ENCODE peak calls at places on chromosomes 12 and 14, in six cellular contexts. X is PC-9, W is coronary artery, E is GM12878, C is prostate gland, O is lung. M is an unnamed sample.

GRCh38 chr12:119175115-119175514 is 3.6 kb upstream of the HSPB8 start:
- DNase-seq in X (no peak), W (no peak), E (no peak), C (no peak), O (no peak), M (no peak)

GRCh38 chr14:55160989-55161388 is 30.4 kb downstream of the DLGAP5 start:
- DNase-seq in X (no peak), W (no peak), E (no peak), C (no peak), O (no peak), M (no peak)

GRCh38 chr12:113050808-113051207 is 5.7 kb upstream of the DTX1 start:
- DNase-seq in X (no peak), W (no peak), E (no peak), C (no peak), O (no peak), M (no peak)

GRCh38 chr14:100470523-100470897 is 116.7 kb downstream of the BEGAIN start:
- DNase-seq in X (no peak), W (no peak), E (no peak), C (no peak), O (no peak), M (no peak)

GRCh38 chr12:64090047-64090446 is 132.0 kb downstream of the KICS2 start:
- DNase-seq in X (no peak), W (no peak), E (no peak), C (no peak), O (no peak), M (no peak)

GRCh38 chr12:63940295-63940997 is 95.9 kb downstream of the SRGAP1 start:
- DNase-seq in X (no peak), W (no peak), E (no peak), C (no peak), O (no peak), M (no peak)

GRCh38 chr12:55499810-55500252 is 7.7 kb downstream of the OR6C68 start:
- DNase-seq in X (no peak), W (no peak), E (no peak), C (no peak), O (no peak), M (no peak)

GRCh38 chr12:570949-571794 is 92.1 kb downstream of the NINJ2 start:
- DNase-seq in X (peak; percentile 87), W (no peak), E (no peak), C (peak; percentile 81), O (peak; percentile 77), M (no peak)

GRCh38 chr14:65790185-65790815 is 377.8 kb downstream of the FUT8 start:
- DNase-seq in X (no peak), W (peak; percentile 54), E (no peak), C (no peak), O (no peak), M (no peak)

GRCh38 chr12:13503094-13503835 is 306.7 kb downstream of the EMP1 start:
- DNase-seq in X (no peak), W (no peak), E (no peak), C (no peak), O (no peak), M (no peak)

GRCh38 chr14:90815567-90815816 is 738 bp downstream of the TTC7B start:
- DNase-seq in X (no peak), W (no peak), E (no peak), C (no peak), O (no peak), M (no peak)

GRCh38 chr12:93982847-93983315 is 165.5 kb upstream of the PLXNC1 start:
- DNase-seq in X (no peak), W (no peak), E (no peak), C (no peak), O (no peak), M (no peak)

GRCh38 chr12:53538209-53538689 is 31.0 kb upstream of the NPFF start:
- DNase-seq in X (peak; percentile 42), W (no peak), E (no peak), C (peak; percentile 83), O (no peak), M (no peak)
- H3K4me3 ChIP-seq in X (no peak overlapping the region), W (no peak overlapping the region), E (no peak overlapping the region), C (no peak overlapping the region), O (no peak overlapping the region), M (no peak overlapping the region)

GRCh38 chr12:50089730-50090129 is 4.6 kb downstream of the SMARCD1 start:
- DNase-seq in X (no peak), W (no peak), E (no peak), C (no peak), O (no peak), M (no peak)

GRCh38 chr12:50090391-50090790 is 5.2 kb downstream of the SMARCD1 start:
- DNase-seq in X (no peak), W (no peak), E (no peak), C (no peak), O (no peak), M (no peak)

GRCh38 chr12:50087995-50088394 is 2.9 kb downstream of the SMARCD1 start:
- DNase-seq in X (no peak), W (no peak), E (no peak), C (no peak), O (no peak), M (no peak)

GRCh38 chr12:50087159-50087558 is 2.0 kb downstream of the SMARCD1 start:
- DNase-seq in X (no peak), W (no peak), E (no peak), C (no peak), O (no peak), M (no peak)

DNA sequence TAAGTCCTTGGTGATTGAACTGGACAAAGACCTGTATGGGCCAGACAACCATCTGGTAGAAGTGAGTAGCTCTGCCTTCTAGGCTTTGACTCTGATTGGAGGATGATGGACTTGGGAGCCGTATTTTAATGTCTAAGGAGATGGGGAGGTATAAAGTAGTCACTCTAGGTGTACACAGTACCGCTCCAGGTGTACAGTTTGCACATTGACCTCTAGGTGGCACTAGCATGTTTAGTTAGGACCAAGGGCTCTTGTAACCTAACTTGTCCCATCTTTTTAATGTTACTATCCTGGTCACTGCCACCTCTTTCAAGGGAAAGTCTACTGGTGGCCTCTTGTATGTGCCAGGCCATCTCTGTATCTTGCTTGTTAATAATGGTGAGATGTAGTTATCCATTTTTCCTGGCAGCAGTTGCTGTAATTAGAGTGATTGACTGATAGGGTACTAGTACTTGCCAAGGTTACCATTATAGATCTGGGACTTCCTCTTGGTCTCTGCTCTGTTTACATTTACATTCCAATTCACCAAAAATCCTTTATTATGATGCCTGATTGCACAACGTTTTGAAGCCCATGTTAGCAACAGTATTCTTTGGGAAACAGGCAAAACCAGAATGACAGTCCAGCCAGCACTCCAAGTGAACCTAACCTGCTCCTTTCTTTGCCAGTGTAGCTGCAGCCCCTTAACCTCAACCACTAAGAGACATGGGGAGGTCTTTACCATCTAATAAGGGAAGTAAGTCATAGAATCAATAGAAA is 3.6 kb downstream of the SMARCD1 start:
- DNase-seq in X (peak; percentile 50), W (no peak), E (peak; percentile 37), C (peak; percentile 61), O (peak; percentile 63), M (no peak)
- TF ChIP-seq CTCF in X (peak; percentile 87), W (peak; percentile 72), E (peak; percentile 84), C (no peak), O (peak; percentile 59), M (peak; percentile 92)

DNA sequence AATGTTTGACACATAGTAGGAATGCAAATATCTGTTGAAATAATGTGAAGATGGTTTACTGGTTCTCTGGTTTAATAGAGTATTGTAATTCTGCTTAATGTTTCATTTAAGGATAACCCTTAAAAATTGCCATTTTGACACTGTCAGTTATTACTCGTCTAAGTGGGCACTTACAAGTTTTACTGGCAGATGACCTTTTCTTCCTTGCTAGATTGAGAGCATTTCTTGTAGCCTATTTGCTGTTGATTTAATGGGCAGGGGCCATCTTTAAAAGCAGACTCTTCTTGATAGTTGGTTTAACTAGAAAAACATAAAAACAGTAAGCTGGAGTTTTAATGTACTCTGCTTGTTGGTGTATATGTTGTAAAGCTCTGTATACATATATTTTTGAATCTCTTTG is 1.9 kb downstream of the TMEM263 start:
- DNase-seq in X (no peak), W (no peak), E (no peak), C (no peak), O (no peak), M (no peak)
- H3K4me3 ChIP-seq in X (peak overlapping the region; percentile 83), W (peak overlapping the region; percentile 96), E (peak overlapping the region; percentile 81), C (peak overlapping the region; percentile 98), O (no peak overlapping the region), M (peak overlapping the region; percentile 96)

GRCh38 chr14:23951590-23952143 is 1.9 kb upstream of the DHRS4 start:
- DNase-seq in X (no peak), W (no peak), E (no peak), C (no peak), O (no peak), M (no peak)
- TF ChIP-seq CTCF in X (no peak), W (no peak), E (no peak), C (no peak), O (no peak), M (peak; percentile 17)

GRCh38 chr14:20973501-20973900 is 16.3 kb upstream of the METTL17 start:
- DNase-seq in X (no peak), W (no peak), E (no peak), C (no peak), O (no peak), M (no peak)

GRCh38 chr14:20971705-20972021 is 16.4 kb downstream of the RNASE2 start:
- DNase-seq in X (no peak), W (no peak), E (no peak), C (no peak), O (no peak), M (no peak)

GRCh38 chr14:20970983-20971704 is 15.9 kb downstream of the RNASE2 start:
- DNase-seq in X (peak; percentile 78), W (peak; percentile 88), E (peak; percentile 9), C (peak; percentile 83), O (peak; percentile 84), M (peak; percentile 27)

GRCh38 chr14:20969336-20969735 is 14.0 kb downstream of the RNASE2 start:
- DNase-seq in X (no peak), W (no peak), E (no peak), C (no peak), O (no peak), M (no peak)

DNA sequence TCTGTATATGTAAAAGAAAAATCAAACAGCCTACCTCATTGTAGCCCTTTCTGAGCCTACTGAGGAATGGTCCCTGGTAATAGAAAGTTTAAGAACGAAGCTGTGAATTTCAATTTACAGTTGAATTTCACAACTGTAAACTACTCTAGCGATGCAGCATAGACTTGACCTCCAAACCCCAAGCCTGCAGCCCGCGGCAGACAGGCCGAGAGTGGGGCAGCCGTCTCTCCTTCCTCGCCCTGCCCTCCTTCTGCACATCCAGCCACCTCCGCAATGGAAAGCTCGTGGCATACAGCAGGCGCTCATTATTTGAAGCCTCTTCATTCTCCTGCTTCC is 15.3 kb downstream of the RNASE2 start:
- DNase-seq in X (no peak), W (no peak), E (no peak), C (no peak), O (no peak), M (no peak)
- H3K4me3 ChIP-seq in X (peak overlapping the region; percentile 57), W (peak overlapping the region; percentile 87), E (no peak overlapping the region), C (peak overlapping the region; percentile 49), O (peak overlapping the region; percentile 39), M (no peak overlapping the region)